ENCODE peak calls at places on chromosomes 4 and X, in eight cellular contexts. J is breast epithelium, G is HCT116, X is stomach, C is right lobe of liver, Z is esophagus muscularis mucosa, P is lower leg skin, F is spleen. B is an unnamed sample.

GRCh38 chr4:95158045-95158444 is 390.7 kb downstream of the UNC5C start:
- DNase-seq in J (no peak), G (no peak), X (no peak), C (no peak), Z (no peak), P (no peak), F (no peak), B (no peak)

GRCh38 chr4:159508917-159509500 is 406.1 kb downstream of the RAPGEF2 start:
- DNase-seq in J (no peak), G (no peak), X (no peak), C (no peak), Z (no peak), P (no peak), F (no peak), B (no peak)

GRCh38 chr4:113157086-113157857 is 107.8 kb downstream of the ANK2 start:
- DNase-seq in J (no peak), G (no peak), X (no peak), C (no peak), Z (no peak), P (no peak), F (no peak), B (no peak)

GRCh38 chr4:31793907-31794306 is 1073.7 kb downstream of the PCDH7 start:
- DNase-seq in J (no peak), G (no peak), X (no peak), C (no peak), Z (no peak), P (no peak), F (no peak), B (no peak)

GRCh38 chr4:149223659-149224058 is 592.0 kb downstream of the IQCM start:
- DNase-seq in J (no peak), G (no peak), X (no peak), C (no peak), Z (no peak), P (no peak), F (no peak), B (no peak)

GRCh38 chr4:184444953-184445309 is 29.4 kb downstream of the IRF2 start:
- DNase-seq in J (no peak), G (no peak), X (no peak), C (no peak), Z (no peak), P (no peak), F (peak), B (no peak)

GRCh38 chr4:186939226-186939625 is 215.6 kb upstream of the FAT1 start:
- DNase-seq in J (no peak), G (no peak), X (no peak), C (no peak), Z (no peak), P (no peak), F (no peak), B (no peak)

GRCh38 chr4:2069161-2069971 is 10.2 kb downstream of the NAT8L start:
- DNase-seq in J (no peak), G (no peak), X (no peak), C (no peak), Z (no peak), P (no peak), F (peak), B (no peak)

GRCh38 chr4:8838296-8838695 is 33.3 kb downstream of the HMX1 start:
- DNase-seq in J (peak), G (no peak), X (no peak), C (peak), Z (no peak), P (no peak), F (no peak), B (no peak)

GRCh38 chrX:138982350-138982749 is 270.8 kb upstream of the FGF13 start:
- DNase-seq in J (no peak), G (no peak), X (no peak), C (no peak), Z (no peak), P (no peak), F (no peak), B (no peak)

GRCh38 chrX:155143959-155144548 is 72.2 kb upstream of the VBP1 start:
- DNase-seq in J (no peak), G (no peak), X (no peak), C (no peak), Z (no peak), P (no peak), F (no peak), B (no peak)

GRCh38 chr4:172683016-172683415 is 485.6 kb upstream of the GALNT7 start:
- DNase-seq in J (no peak), G (no peak), X (no peak), C (no peak), Z (no peak), P (no peak), F (no peak), B (no peak)

GRCh38 chrX:149521438-149521837 is 16.3 kb upstream of the IDS start:
- DNase-seq in J (no peak), G (no peak), X (no peak), C (no peak), Z (no peak), P (no peak), F (no peak), B (no peak)

GRCh38 chrX:38768079-38768478 is 33.2 kb upstream of the MID1IP1 start:
- DNase-seq in J (no peak), G (no peak), X (no peak), C (no peak), Z (no peak), P (no peak), F (no peak), B (no peak)

GRCh38 chr4:67909910-67910905 is 26.4 kb upstream of the TMPRSS11D start:
- DNase-seq in J (no peak), G (no peak), X (no peak), C (no peak), Z (no peak), P (no peak), F (no peak), B (no peak)

DNA sequence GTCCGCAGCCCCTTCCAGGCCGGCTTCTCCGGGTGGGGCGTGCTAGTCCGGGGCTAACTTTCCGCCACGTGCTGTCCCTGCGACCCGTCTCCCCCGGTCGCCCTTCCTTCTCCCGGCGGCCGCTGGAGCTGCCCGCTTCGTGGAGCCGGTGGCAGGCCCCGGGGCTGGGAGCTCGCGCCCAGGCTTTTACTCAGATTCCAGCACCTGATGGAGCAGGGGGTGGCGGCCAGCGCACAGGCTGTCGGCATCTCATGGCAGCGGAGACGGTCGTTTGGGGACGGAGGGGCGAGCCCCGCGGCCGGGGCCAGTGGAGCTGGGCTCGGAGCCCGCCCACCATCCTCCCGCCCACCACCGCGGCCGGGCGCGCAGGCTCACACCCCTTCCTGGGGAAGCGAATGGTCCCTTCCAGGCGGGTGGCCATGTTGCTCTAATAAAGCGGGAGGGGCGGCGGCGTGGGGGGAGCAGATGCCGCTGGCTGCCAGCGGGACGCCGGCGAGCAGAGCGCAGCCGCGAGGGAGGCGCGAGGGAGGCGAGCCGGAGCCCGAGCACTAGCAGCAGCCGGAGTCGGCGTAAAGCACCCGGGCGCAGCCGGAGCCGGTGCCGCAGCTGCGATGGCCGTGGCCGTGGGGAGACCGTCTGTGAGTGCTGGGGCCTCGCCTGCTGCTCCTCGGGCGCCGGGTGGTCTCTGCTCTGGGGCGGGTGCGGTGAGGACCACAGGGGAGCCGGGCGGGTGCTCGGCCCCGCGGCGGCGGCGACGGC is at the start of gene SEPTIN11:
- DNase-seq in J (peak), G (peak), X (peak), C (peak), Z (peak), P (peak), F (peak), B (peak)
- TF ChIP-seq POLR2A in J (peak), G (peak), X (no peak), C (peak), Z (peak), P (no peak), F (peak), B (peak)

GRCh38 chrX:30635630-30636029 is 17.6 kb upstream of the GK start:
- DNase-seq in J (no peak), G (no peak), X (no peak), C (no peak), Z (no peak), P (no peak), F (no peak), B (no peak)
- TF ChIP-seq CTCF in J (no peak), G (peak), X (peak), C (peak), Z (peak), P (no peak), F (peak), B (no peak)

GRCh38 chrX:24646745-24647182 is 383 bp downstream of the PCYT1B start:
- DNase-seq in J (no peak), G (no peak), X (no peak), C (no peak), Z (no peak), P (no peak), F (no peak), B (no peak)
- H3K4me3 ChIP-seq in J (peak), G (no peak), X (peak), C (no peak), Z (peak), P (no peak), F (no peak), B (peak)

GRCh38 chr4:169012049-169012448 is 2.0 kb upstream of the CBR4 start:
- DNase-seq in J (no peak), G (no peak), X (no peak), C (no peak), Z (no peak), P (no peak), F (no peak), B (no peak)

GRCh38 chr4:169009281-169010124 is 552 bp downstream of the CBR4 start:
- DNase-seq in J (peak), G (peak), X (peak), C (peak), Z (no peak), P (peak), F (peak), B (peak)

GRCh38 chr4:169010125-169011023 is at the start of gene CBR4:
- DNase-seq in J (peak), G (peak), X (peak), C (peak), Z (peak), P (peak), F (peak), B (peak)

GRCh38 chr4:169005453-169006099 is 4.5 kb downstream of the CBR4 start:
- DNase-seq in J (no peak), G (no peak), X (no peak), C (no peak), Z (no peak), P (no peak), F (no peak), B (no peak)

GRCh38 chr4:169008478-169008877 is 1.6 kb downstream of the CBR4 start:
- DNase-seq in J (no peak), G (no peak), X (no peak), C (no peak), Z (no peak), P (no peak), F (no peak), B (no peak)
- TF ChIP-seq POLR2A in J (no peak), G (no peak), X (no peak), C (no peak), Z (no peak), P (no peak), F (no peak), B (no peak)

GRCh38 chr4:188455353-188455752 is 316.1 kb downstream of the TRIML1 start:
- DNase-seq in J (no peak), G (no peak), X (no peak), C (no peak), Z (no peak), P (no peak), F (no peak), B (no peak)
- TF ChIP-seq CTCF in J (no peak), G (no peak), X (no peak), C (no peak), Z (no peak), P (no peak), F (no peak), B (no peak)

DNA sequence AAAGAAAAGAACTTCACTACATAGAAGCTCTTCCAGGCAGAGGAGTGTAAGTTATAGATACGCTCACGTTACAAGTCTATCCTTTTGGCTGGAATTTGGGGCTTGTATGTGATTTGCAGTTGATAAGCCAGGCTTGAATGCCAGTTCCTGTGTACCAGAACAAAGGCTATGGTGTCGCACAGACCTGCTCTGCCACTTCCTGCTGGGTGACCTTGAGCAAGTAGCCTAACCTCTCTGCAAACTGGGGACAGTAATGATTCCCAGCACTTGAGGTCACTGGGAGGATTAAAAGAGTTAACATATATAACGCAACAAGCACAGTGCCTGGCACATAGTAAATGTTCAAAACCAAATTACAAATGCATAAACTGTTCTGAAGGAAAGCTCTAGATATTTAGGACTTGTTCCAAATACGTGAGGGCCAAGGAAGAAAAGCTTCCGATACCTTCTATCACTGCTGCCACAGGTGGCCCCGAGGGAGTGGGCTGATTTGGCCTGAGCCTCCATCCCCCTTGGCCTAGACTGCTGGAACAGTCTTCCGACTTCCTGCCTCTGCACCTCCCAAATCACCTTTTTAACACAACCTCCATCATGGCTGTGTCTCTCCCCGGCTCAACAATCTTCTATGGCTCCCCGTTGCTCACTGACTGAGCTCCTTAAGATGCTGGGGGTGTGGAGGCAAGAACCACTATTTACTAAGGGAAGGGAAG is 1.3 kb upstream of the SOWAHD start:
- DNase-seq in J (no peak), G (no peak), X (peak), C (no peak), Z (no peak), P (no peak), F (peak), B (no peak)
- H3K4me3 ChIP-seq in J (no peak), G (peak), X (no peak), C (no peak), Z (no peak), P (no peak), F (no peak), B (no peak)

DNA sequence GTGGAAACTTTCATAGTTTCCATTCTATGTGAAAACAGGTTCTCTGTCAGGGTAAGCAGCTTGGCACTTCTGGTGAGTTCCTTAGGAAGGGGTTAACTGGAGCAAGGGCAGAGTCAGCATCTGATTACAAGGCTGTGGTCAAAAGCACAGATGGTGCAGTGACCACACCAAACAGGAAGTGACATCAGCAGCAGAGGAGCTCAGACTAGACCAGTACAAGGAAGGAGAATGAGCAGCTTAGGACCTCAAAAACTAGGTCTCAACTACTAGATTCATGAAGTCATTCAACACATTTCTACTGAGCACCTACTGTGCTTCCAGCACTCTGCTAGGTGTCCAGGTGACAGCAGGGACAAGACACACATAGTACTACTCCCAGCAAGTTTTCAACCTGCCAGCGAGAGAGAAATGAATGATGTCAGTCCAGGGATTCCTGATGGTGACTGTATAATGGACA is 130.2 kb downstream of the AMELX start:
- DNase-seq in J (no peak), G (no peak), X (peak), C (no peak), Z (no peak), P (no peak), F (no peak), B (no peak)
- TF ChIP-seq POLR2A in J (no peak), G (no peak), X (no peak), C (no peak), Z (no peak), P (no peak), F (no peak), B (no peak)

GRCh38 chr4:177108708-177109107 is 201.0 kb upstream of the NEIL3 start:
- DNase-seq in J (no peak), G (no peak), X (no peak), C (no peak), Z (no peak), P (no peak), F (no peak), B (no peak)
- TF ChIP-seq CTCF in J (no peak), G (no peak), X (no peak), C (peak), Z (no peak), P (no peak), F (no peak), B (no peak)

GRCh38 chr4:11050766-11051165 is 366.2 kb upstream of the CLNK start:
- DNase-seq in J (no peak), G (no peak), X (no peak), C (no peak), Z (peak), P (no peak), F (no peak), B (no peak)
- H3K4me3 ChIP-seq in J (no peak), G (no peak), X (no peak), C (no peak), Z (no peak), P (no peak), F (no peak), B (no peak)

DNA sequence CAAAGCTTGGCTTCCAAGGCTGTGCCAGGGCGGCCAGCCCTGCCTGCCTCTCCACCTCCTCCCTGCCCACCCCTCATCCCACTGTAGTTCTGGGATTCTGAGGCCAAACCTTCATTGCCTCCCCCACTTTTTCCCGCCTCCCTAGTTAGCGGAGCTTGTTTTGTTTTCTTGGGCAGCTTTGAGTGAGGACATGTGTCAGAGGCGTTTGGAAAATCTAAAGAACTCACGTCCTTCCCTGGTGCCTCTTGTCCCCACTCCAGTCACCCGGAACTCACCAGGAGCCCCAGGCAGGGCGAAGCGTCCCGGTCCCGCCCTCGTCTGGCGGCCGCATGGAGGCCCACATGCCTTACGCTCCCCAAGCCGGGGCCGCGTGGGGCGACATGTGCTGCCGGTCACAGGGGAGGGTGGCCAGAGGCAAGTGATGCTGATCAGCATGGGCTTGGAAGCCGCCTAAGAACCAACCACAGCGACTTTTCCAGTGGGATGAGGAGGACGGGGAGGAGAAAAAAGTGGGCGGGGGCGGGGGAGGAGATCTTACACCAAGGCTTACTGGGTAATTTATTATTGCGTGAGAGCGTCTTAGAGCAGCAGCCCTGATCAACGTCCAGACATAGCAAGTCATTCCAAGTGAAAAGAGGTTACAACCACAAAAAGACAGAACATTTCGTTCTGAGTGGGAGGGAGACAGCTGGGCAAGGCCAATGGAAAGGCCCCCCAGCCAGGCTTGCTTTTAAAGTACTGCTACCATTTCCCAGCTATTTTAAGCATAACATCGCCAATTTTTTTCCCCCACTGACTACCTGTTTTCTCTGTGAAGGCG is 48.5 kb downstream of the PRPS1 start:
- DNase-seq in J (peak), G (peak), X (peak), C (peak), Z (peak), P (peak), F (peak), B (peak)
- TF ChIP-seq POLR2A in J (no peak), G (peak), X (no peak), C (peak), Z (no peak), P (no peak), F (peak), B (peak)

B was measured in uterus.